ENCODE peak calls at places on chromosome 12, in nine cellular contexts. One of them, this sample, is unnamed.

GRCh38 chr12:78636253-78636855 is 228.2 kb upstream of the SYT1 start:
- DNase-seq in brain microvascular endothelial cell: no peak
- DNase-seq in upper lobe of right lung: no peak
- DNase-seq in thoracic aorta: no peak
- DNase-seq in effector memory CD4-positive, alpha-beta T cell: no peak
- DNase-seq in tibial artery: no peak
- DNase-seq in mammary epithelial cell: no peak
- DNase-seq in Peyer's patch: no peak
- DNase-seq in osteoblast: no peak
- DNase-seq in this sample: no peak

GRCh38 chr12:62767506-62767905 is 167.4 kb downstream of the PPM1H start:
- DNase-seq in brain microvascular endothelial cell: peak; percentile 28
- DNase-seq in upper lobe of right lung: no peak
- DNase-seq in thoracic aorta: no peak
- DNase-seq in effector memory CD4-positive, alpha-beta T cell: no peak
- DNase-seq in tibial artery: no peak
- DNase-seq in mammary epithelial cell: peak; percentile 20
- DNase-seq in Peyer's patch: no peak
- DNase-seq in osteoblast: no peak
- DNase-seq in this sample: no peak

GRCh38 chr12:27297576-27297975 is 35.1 kb upstream of the BMAL2 start:
- DNase-seq in brain microvascular endothelial cell: no peak
- DNase-seq in upper lobe of right lung: no peak
- DNase-seq in thoracic aorta: no peak
- DNase-seq in effector memory CD4-positive, alpha-beta T cell: no peak
- DNase-seq in tibial artery: no peak
- DNase-seq in mammary epithelial cell: no peak
- DNase-seq in Peyer's patch: no peak
- DNase-seq in osteoblast: no peak
- DNase-seq in this sample: no peak

GRCh38 chr12:6363330-6364036 is 11.9 kb downstream of the SCNN1A start:
- DNase-seq in brain microvascular endothelial cell: no peak
- DNase-seq in upper lobe of right lung: peak; percentile 89
- DNase-seq in thoracic aorta: no peak
- DNase-seq in effector memory CD4-positive, alpha-beta T cell: peak; percentile 49
- DNase-seq in tibial artery: peak; percentile 86
- DNase-seq in mammary epithelial cell: peak; percentile 39
- DNase-seq in Peyer's patch: peak; percentile 94
- DNase-seq in osteoblast: peak; percentile 99
- DNase-seq in this sample: no peak

GRCh38 chr12:120060196-120060595 is 56.4 kb downstream of the RAB35 start:
- DNase-seq in brain microvascular endothelial cell: no peak
- DNase-seq in upper lobe of right lung: no peak
- DNase-seq in thoracic aorta: no peak
- DNase-seq in effector memory CD4-positive, alpha-beta T cell: no peak
- DNase-seq in tibial artery: no peak
- DNase-seq in mammary epithelial cell: peak; percentile 28
- DNase-seq in Peyer's patch: no peak
- DNase-seq in osteoblast: no peak
- DNase-seq in this sample: no peak

GRCh38 chr12:27969901-27970390 is 2.6 kb downstream of the PTHLH start:
- DNase-seq in brain microvascular endothelial cell: no peak
- DNase-seq in upper lobe of right lung: peak; percentile 76
- DNase-seq in thoracic aorta: no peak
- DNase-seq in effector memory CD4-positive, alpha-beta T cell: no peak
- DNase-seq in tibial artery: peak; percentile 76
- DNase-seq in mammary epithelial cell: peak; percentile 95
- DNase-seq in Peyer's patch: peak; percentile 61
- DNase-seq in osteoblast: no peak
- DNase-seq in this sample: peak; percentile 17

GRCh38 chr12:95322335-95322734 is 104.7 kb downstream of the VEZT start:
- DNase-seq in brain microvascular endothelial cell: peak; percentile 45
- DNase-seq in upper lobe of right lung: no peak
- DNase-seq in thoracic aorta: no peak
- DNase-seq in effector memory CD4-positive, alpha-beta T cell: no peak
- DNase-seq in tibial artery: no peak
- DNase-seq in mammary epithelial cell: no peak
- DNase-seq in Peyer's patch: no peak
- DNase-seq in osteoblast: no peak
- DNase-seq in this sample: no peak

GRCh38 chr12:55713721-55714120 is 2.1 kb upstream of the BLOC1S1 start:
- DNase-seq in brain microvascular endothelial cell: peak; percentile 45
- DNase-seq in upper lobe of right lung: no peak
- DNase-seq in thoracic aorta: no peak
- DNase-seq in effector memory CD4-positive, alpha-beta T cell: no peak
- DNase-seq in tibial artery: no peak
- DNase-seq in mammary epithelial cell: peak; percentile 67
- DNase-seq in Peyer's patch: no peak
- DNase-seq in osteoblast: peak; percentile 97
- DNase-seq in this sample: no peak

GRCh38 chr12:101018540-101018939 is 191.5 kb downstream of the SLC5A8 start:
- DNase-seq in brain microvascular endothelial cell: peak; percentile 62
- DNase-seq in upper lobe of right lung: no peak
- DNase-seq in thoracic aorta: no peak
- DNase-seq in effector memory CD4-positive, alpha-beta T cell: no peak
- DNase-seq in tibial artery: no peak
- DNase-seq in mammary epithelial cell: peak; percentile 85
- DNase-seq in Peyer's patch: no peak
- DNase-seq in osteoblast: no peak
- DNase-seq in this sample: no peak

GRCh38 chr12:101010881-101011280 is 199.2 kb downstream of the SLC5A8 start:
- DNase-seq in brain microvascular endothelial cell: no peak
- DNase-seq in upper lobe of right lung: no peak
- DNase-seq in thoracic aorta: no peak
- DNase-seq in effector memory CD4-positive, alpha-beta T cell: no peak
- DNase-seq in tibial artery: no peak
- DNase-seq in mammary epithelial cell: no peak
- DNase-seq in Peyer's patch: no peak
- DNase-seq in osteoblast: no peak
- DNase-seq in this sample: no peak

GRCh38 chr12:101013993-101014392 is 196.0 kb downstream of the SLC5A8 start:
- DNase-seq in brain microvascular endothelial cell: no peak
- DNase-seq in upper lobe of right lung: no peak
- DNase-seq in thoracic aorta: no peak
- DNase-seq in effector memory CD4-positive, alpha-beta T cell: no peak
- DNase-seq in tibial artery: no peak
- DNase-seq in mammary epithelial cell: no peak
- DNase-seq in Peyer's patch: no peak
- DNase-seq in osteoblast: no peak
- DNase-seq in this sample: no peak

GRCh38 chr12:101019193-101019592 is 190.8 kb downstream of the SLC5A8 start:
- DNase-seq in brain microvascular endothelial cell: no peak
- DNase-seq in upper lobe of right lung: no peak
- DNase-seq in thoracic aorta: no peak
- DNase-seq in effector memory CD4-positive, alpha-beta T cell: no peak
- DNase-seq in tibial artery: no peak
- DNase-seq in mammary epithelial cell: no peak
- DNase-seq in Peyer's patch: no peak
- DNase-seq in osteoblast: no peak
- DNase-seq in this sample: no peak

DNA sequence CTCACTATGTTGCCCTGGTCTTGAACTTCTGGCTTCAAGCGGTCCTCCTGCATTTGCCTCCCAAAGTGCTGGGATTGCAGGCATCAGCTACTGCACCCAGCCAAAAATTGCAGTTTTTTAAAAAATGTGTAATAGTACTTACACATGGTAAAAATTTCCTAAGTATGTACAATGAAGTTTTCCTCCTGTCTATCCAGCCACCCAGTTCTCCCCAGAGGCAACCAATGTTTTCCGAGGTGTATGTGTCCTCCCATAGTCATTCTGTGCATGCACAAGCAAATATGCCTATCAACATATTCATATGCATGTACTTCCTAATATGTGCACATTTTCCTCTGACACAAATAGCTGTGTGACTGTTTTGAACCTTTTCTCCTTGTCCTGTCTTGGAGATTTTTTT is 195.0 kb downstream of the SLC5A8 start:
- DNase-seq in brain microvascular endothelial cell: no peak
- DNase-seq in upper lobe of right lung: no peak
- DNase-seq in thoracic aorta: no peak
- DNase-seq in effector memory CD4-positive, alpha-beta T cell: no peak
- DNase-seq in tibial artery: no peak
- DNase-seq in mammary epithelial cell: no peak
- DNase-seq in Peyer's patch: no peak
- DNase-seq in osteoblast: no peak
- DNase-seq in this sample: no peak
- H3K27ac ChIP-seq in brain microvascular endothelial cell: no peak overlapping the region
- H3K27ac ChIP-seq in upper lobe of right lung: no peak overlapping the region
- H3K27ac ChIP-seq in thoracic aorta: no peak overlapping the region
- H3K27ac ChIP-seq in effector memory CD4-positive, alpha-beta T cell: no peak overlapping the region
- H3K27ac ChIP-seq in tibial artery: no peak overlapping the region
- H3K27ac ChIP-seq in mammary epithelial cell: no peak overlapping the region
- H3K27ac ChIP-seq in Peyer's patch: no peak overlapping the region
- H3K27ac ChIP-seq in osteoblast: no peak overlapping the region
- H3K27ac ChIP-seq in this sample: no peak overlapping the region

GRCh38 chr12:115771601-115772000 is 505.9 kb downstream of the MED13L start:
- DNase-seq in brain microvascular endothelial cell: no peak
- DNase-seq in upper lobe of right lung: no peak
- DNase-seq in thoracic aorta: no peak
- DNase-seq in effector memory CD4-positive, alpha-beta T cell: no peak
- DNase-seq in tibial artery: no peak
- DNase-seq in mammary epithelial cell: no peak
- DNase-seq in Peyer's patch: no peak
- DNase-seq in osteoblast: no peak
- DNase-seq in this sample: no peak

GRCh38 chr12:115774148-115774905 is 503.2 kb downstream of the MED13L start:
- DNase-seq in brain microvascular endothelial cell: no peak
- DNase-seq in upper lobe of right lung: no peak
- DNase-seq in thoracic aorta: no peak
- DNase-seq in effector memory CD4-positive, alpha-beta T cell: no peak
- DNase-seq in tibial artery: no peak
- DNase-seq in mammary epithelial cell: no peak
- DNase-seq in Peyer's patch: peak; percentile 65
- DNase-seq in osteoblast: no peak
- DNase-seq in this sample: no peak

GRCh38 chr12:115767921-115768320 is 509.6 kb downstream of the MED13L start:
- DNase-seq in brain microvascular endothelial cell: no peak
- DNase-seq in upper lobe of right lung: no peak
- DNase-seq in thoracic aorta: no peak
- DNase-seq in effector memory CD4-positive, alpha-beta T cell: no peak
- DNase-seq in tibial artery: no peak
- DNase-seq in mammary epithelial cell: no peak
- DNase-seq in Peyer's patch: no peak
- DNase-seq in osteoblast: no peak
- DNase-seq in this sample: no peak

GRCh38 chr12:115770643-115771042 is 506.9 kb downstream of the MED13L start:
- DNase-seq in brain microvascular endothelial cell: no peak
- DNase-seq in upper lobe of right lung: no peak
- DNase-seq in thoracic aorta: no peak
- DNase-seq in effector memory CD4-positive, alpha-beta T cell: no peak
- DNase-seq in tibial artery: no peak
- DNase-seq in mammary epithelial cell: no peak
- DNase-seq in Peyer's patch: no peak
- DNase-seq in osteoblast: no peak
- DNase-seq in this sample: no peak

GRCh38 chr12:115771065-115771464 is 506.4 kb downstream of the MED13L start:
- DNase-seq in brain microvascular endothelial cell: no peak
- DNase-seq in upper lobe of right lung: no peak
- DNase-seq in thoracic aorta: no peak
- DNase-seq in effector memory CD4-positive, alpha-beta T cell: no peak
- DNase-seq in tibial artery: no peak
- DNase-seq in mammary epithelial cell: no peak
- DNase-seq in Peyer's patch: peak; percentile 52
- DNase-seq in osteoblast: no peak
- DNase-seq in this sample: no peak
- H3K27ac ChIP-seq in brain microvascular endothelial cell: no peak overlapping the region
- H3K27ac ChIP-seq in upper lobe of right lung: no peak overlapping the region
- H3K27ac ChIP-seq in thoracic aorta: no peak overlapping the region
- H3K27ac ChIP-seq in effector memory CD4-positive, alpha-beta T cell: no peak overlapping the region
- H3K27ac ChIP-seq in tibial artery: no peak overlapping the region
- H3K27ac ChIP-seq in mammary epithelial cell: no peak overlapping the region
- H3K27ac ChIP-seq in Peyer's patch: no peak overlapping the region
- H3K27ac ChIP-seq in osteoblast: no peak overlapping the region
- H3K27ac ChIP-seq in this sample: no peak overlapping the region

GRCh38 chr12:2335517-2335916 is 282.7 kb downstream of the CACNA1C start:
- DNase-seq in brain microvascular endothelial cell: no peak
- DNase-seq in upper lobe of right lung: no peak
- DNase-seq in thoracic aorta: no peak
- DNase-seq in effector memory CD4-positive, alpha-beta T cell: no peak
- DNase-seq in tibial artery: no peak
- DNase-seq in mammary epithelial cell: no peak
- DNase-seq in Peyer's patch: no peak
- DNase-seq in osteoblast: no peak
- DNase-seq in this sample: no peak

GRCh38 chr12:2336409-2336829 is 283.6 kb downstream of the CACNA1C start:
- DNase-seq in brain microvascular endothelial cell: peak; percentile 91
- DNase-seq in upper lobe of right lung: no peak
- DNase-seq in thoracic aorta: peak; percentile 51
- DNase-seq in effector memory CD4-positive, alpha-beta T cell: no peak
- DNase-seq in tibial artery: peak; percentile 79
- DNase-seq in mammary epithelial cell: peak; percentile 95
- DNase-seq in Peyer's patch: no peak
- DNase-seq in osteoblast: peak; percentile 80
- DNase-seq in this sample: no peak

GRCh38 chr12:2333516-2333915 is 280.7 kb downstream of the CACNA1C start:
- DNase-seq in brain microvascular endothelial cell: no peak
- DNase-seq in upper lobe of right lung: no peak
- DNase-seq in thoracic aorta: no peak
- DNase-seq in effector memory CD4-positive, alpha-beta T cell: no peak
- DNase-seq in tibial artery: no peak
- DNase-seq in mammary epithelial cell: no peak
- DNase-seq in Peyer's patch: no peak
- DNase-seq in osteoblast: no peak
- DNase-seq in this sample: no peak

GRCh38 chr12:2334291-2335088 is 281.7 kb downstream of the CACNA1C start:
- DNase-seq in brain microvascular endothelial cell: no peak
- DNase-seq in upper lobe of right lung: no peak
- DNase-seq in thoracic aorta: no peak
- DNase-seq in effector memory CD4-positive, alpha-beta T cell: no peak
- DNase-seq in tibial artery: no peak
- DNase-seq in mammary epithelial cell: no peak
- DNase-seq in Peyer's patch: no peak
- DNase-seq in osteoblast: no peak
- DNase-seq in this sample: no peak

DNA sequence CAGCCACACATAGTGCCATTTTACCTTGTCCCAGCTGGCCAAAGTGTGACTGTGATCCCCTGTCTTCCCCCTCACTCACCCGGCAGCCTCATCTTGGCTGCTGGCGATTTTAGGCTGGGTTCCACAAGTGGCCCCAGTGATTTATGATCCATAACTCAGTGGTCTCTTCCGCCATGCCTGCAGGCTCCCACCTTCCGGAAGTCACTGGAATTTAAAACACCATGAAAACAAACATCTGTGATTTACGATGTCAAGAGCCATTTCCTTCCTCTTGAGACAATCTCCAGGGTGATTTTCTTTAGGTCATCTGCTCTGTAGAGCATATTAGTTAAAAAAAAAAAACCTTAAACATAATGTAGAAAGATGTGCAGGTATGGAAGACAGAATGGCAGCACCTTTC is 282.3 kb downstream of the CACNA1C start:
- DNase-seq in brain microvascular endothelial cell: no peak
- DNase-seq in upper lobe of right lung: no peak
- DNase-seq in thoracic aorta: no peak
- DNase-seq in effector memory CD4-positive, alpha-beta T cell: no peak
- DNase-seq in tibial artery: no peak
- DNase-seq in mammary epithelial cell: no peak
- DNase-seq in Peyer's patch: no peak
- DNase-seq in osteoblast: no peak
- DNase-seq in this sample: no peak
- H3K27ac ChIP-seq in brain microvascular endothelial cell: no peak overlapping the region
- H3K27ac ChIP-seq in upper lobe of right lung: no peak overlapping the region
- H3K27ac ChIP-seq in thoracic aorta: peak overlapping the region; percentile 95
- H3K27ac ChIP-seq in effector memory CD4-positive, alpha-beta T cell: no peak overlapping the region
- H3K27ac ChIP-seq in tibial artery: peak overlapping the region; percentile 90
- H3K27ac ChIP-seq in mammary epithelial cell: no peak overlapping the region
- H3K27ac ChIP-seq in Peyer's patch: no peak overlapping the region
- H3K27ac ChIP-seq in osteoblast: peak overlapping the region; percentile 95
- H3K27ac ChIP-seq in this sample: no peak overlapping the region

GRCh38 chr12:111394480-111394879 is 11.2 kb upstream of the SH2B3 start:
- DNase-seq in brain microvascular endothelial cell: no peak
- DNase-seq in upper lobe of right lung: no peak
- DNase-seq in thoracic aorta: no peak
- DNase-seq in effector memory CD4-positive, alpha-beta T cell: no peak
- DNase-seq in tibial artery: no peak
- DNase-seq in mammary epithelial cell: no peak
- DNase-seq in Peyer's patch: no peak
- DNase-seq in osteoblast: peak; percentile 57
- DNase-seq in this sample: no peak

GRCh38 chr12:111395557-111396187 is 10.1 kb upstream of the SH2B3 start:
- DNase-seq in brain microvascular endothelial cell: no peak
- DNase-seq in upper lobe of right lung: no peak
- DNase-seq in thoracic aorta: no peak
- DNase-seq in effector memory CD4-positive, alpha-beta T cell: no peak
- DNase-seq in tibial artery: no peak
- DNase-seq in mammary epithelial cell: no peak
- DNase-seq in Peyer's patch: no peak
- DNase-seq in osteoblast: no peak
- DNase-seq in this sample: no peak

GRCh38 chr12:111401167-111401605 is 4.5 kb upstream of the SH2B3 start:
- DNase-seq in brain microvascular endothelial cell: no peak
- DNase-seq in upper lobe of right lung: no peak
- DNase-seq in thoracic aorta: no peak
- DNase-seq in effector memory CD4-positive, alpha-beta T cell: no peak
- DNase-seq in tibial artery: no peak
- DNase-seq in mammary epithelial cell: no peak
- DNase-seq in Peyer's patch: no peak
- DNase-seq in osteoblast: no peak
- DNase-seq in this sample: no peak

GRCh38 chr12:111396726-111397445 is 8.8 kb upstream of the SH2B3 start:
- DNase-seq in brain microvascular endothelial cell: no peak
- DNase-seq in upper lobe of right lung: peak; percentile 94
- DNase-seq in thoracic aorta: peak; percentile 44
- DNase-seq in effector memory CD4-positive, alpha-beta T cell: peak; percentile 78
- DNase-seq in tibial artery: peak; percentile 89
- DNase-seq in mammary epithelial cell: peak; percentile 75
- DNase-seq in Peyer's patch: peak; percentile 92
- DNase-seq in osteoblast: peak; percentile 99
- DNase-seq in this sample: peak; percentile 67

GRCh38 chr12:111398530-111398929 is 7.2 kb upstream of the SH2B3 start:
- DNase-seq in brain microvascular endothelial cell: no peak
- DNase-seq in upper lobe of right lung: no peak
- DNase-seq in thoracic aorta: no peak
- DNase-seq in effector memory CD4-positive, alpha-beta T cell: no peak
- DNase-seq in tibial artery: no peak
- DNase-seq in mammary epithelial cell: no peak
- DNase-seq in Peyer's patch: no peak
- DNase-seq in osteoblast: peak; percentile 52
- DNase-seq in this sample: no peak
- H3K27ac ChIP-seq in brain microvascular endothelial cell: no peak overlapping the region
- H3K27ac ChIP-seq in upper lobe of right lung: peak overlapping the region; percentile 1
- H3K27ac ChIP-seq in thoracic aorta: no peak overlapping the region
- H3K27ac ChIP-seq in effector memory CD4-positive, alpha-beta T cell: no peak overlapping the region
- H3K27ac ChIP-seq in tibial artery: peak overlapping the region; percentile 43
- H3K27ac ChIP-seq in mammary epithelial cell: no peak overlapping the region
- H3K27ac ChIP-seq in Peyer's patch: no peak overlapping the region
- H3K27ac ChIP-seq in osteoblast: no peak overlapping the region
- H3K27ac ChIP-seq in this sample: no peak overlapping the region